ENCODE peak calls at places on chromosomes 6 and 20, in five cellular contexts. N is HCT116, C is SK-N-SH, F is PC-3, I is GM23248. S is an unnamed sample. For H3K9me2, the result is how much of the 10 kb centered on the place peaks cover.

GRCh38 chr20:41387433-41387832 is 20.8 kb upstream of the EMILIN3 start:
- DNase-seq in N (no peak), C (peak), F (no peak), I (no peak), S (peak)

GRCh38 chr20:50406610-50407136 is 103.5 kb upstream of the PTPN1 start:
- DNase-seq in N (no peak), C (no peak), F (no peak), I (no peak), S (no peak)

GRCh38 chr6:71405416-71405815 is 116.8 kb downstream of the OGFRL1 start:
- DNase-seq in N (no peak), C (no peak), F (no peak), I (no peak), S (no peak)

GRCh38 chr20:431012-431904 is 23.2 kb downstream of the RBCK1 start:
- DNase-seq in N (peak), C (peak), F (peak), I (peak), S (peak)

GRCh38 chr6:169723991-169724553 is at the start of gene PHF10:
- DNase-seq in N (no peak), C (peak), F (no peak), I (peak), S (peak)

GRCh38 chr20:48631114-48632016 is 196.4 kb downstream of the PREX1 start:
- DNase-seq in N (no peak), C (peak), F (no peak), I (peak), S (no peak)

GRCh38 chr6:169894377-169894960 is 143.0 kb downstream of the ERMARD start:
- DNase-seq in N (no peak), C (peak), F (no peak), I (no peak), S (no peak)

GRCh38 chr6:3281669-3282460 is 23.1 kb downstream of the PSMG4 start:
- DNase-seq in N (no peak), C (no peak), F (peak), I (peak), S (peak)

GRCh38 chr20:10637062-10637559 is 36.7 kb downstream of the JAG1 start:
- DNase-seq in N (no peak), C (no peak), F (no peak), I (peak), S (no peak)

GRCh38 chr6:33505544-33506330 is 51.4 kb downstream of the ZBTB9 start:
- DNase-seq in N (no peak), C (no peak), F (peak), I (no peak), S (no peak)

GRCh38 chr6:33731751-33732282 is 14.9 kb downstream of the IP6K3 start:
- DNase-seq in N (no peak), C (no peak), F (peak), I (no peak), S (no peak)

GRCh38 chr6:61809004-61809595 is 476.9 kb downstream of the KHDRBS2 start:
- DNase-seq in N (no peak), C (peak), F (peak), I (peak), S (peak)

GRCh38 chr6:3874069-3874468 is 24.9 kb downstream of the FAM50B start:
- DNase-seq in N (no peak), C (no peak), F (no peak), I (no peak), S (no peak)

GRCh38 chr20:62325172-62325905 is 22.5 kb downstream of the ADRM1 start:
- DNase-seq in N (no peak), C (no peak), F (no peak), I (no peak), S (no peak)

GRCh38 chr6:134451529-134451928 is 133.6 kb upstream of the SGK1 start:
- DNase-seq in N (no peak), C (no peak), F (no peak), I (no peak), S (peak)

GRCh38 chr20:49889943-49890650 is 25.2 kb downstream of the SPATA2 start:
- DNase-seq in N (no peak), C (no peak), F (peak), I (no peak), S (peak)

GRCh38 chr6:125985522-125985921 is 818 bp upstream of the TRMT11 start:
- DNase-seq in N (no peak), C (no peak), F (no peak), I (no peak), S (no peak)
- H3K27ac ChIP-seq in N (peak), C (no peak), F (peak), I (no peak), S (peak)

DNA sequence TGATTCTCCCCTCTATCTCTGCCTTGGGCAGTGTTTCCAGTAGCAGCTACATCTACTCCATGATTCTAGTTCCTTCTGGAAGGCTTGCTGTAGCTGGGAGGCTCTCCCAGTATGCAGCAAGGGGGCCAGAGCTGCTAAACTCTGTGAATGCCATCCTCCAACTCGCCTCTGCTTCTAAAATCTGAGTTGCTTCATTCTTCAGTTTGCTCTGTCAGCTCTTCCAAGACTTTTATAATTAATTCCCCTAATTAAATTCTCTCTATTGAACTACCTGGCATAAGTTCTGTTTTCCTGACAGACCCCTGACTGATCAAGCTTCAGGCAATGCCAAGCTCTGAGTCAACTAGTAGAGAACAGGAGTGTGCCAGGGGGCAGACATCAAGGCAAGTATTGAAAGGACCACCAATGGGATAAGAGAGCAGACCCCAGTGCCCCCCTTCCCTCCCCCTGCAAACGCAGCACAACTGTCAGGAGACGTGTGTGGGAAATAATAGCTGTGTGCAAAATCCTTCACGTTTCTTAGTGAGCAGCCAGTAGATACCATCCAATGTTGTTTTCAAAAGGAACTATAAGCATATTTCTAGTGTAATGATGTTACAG is 109.3 kb upstream of the TAB2 start:
- DNase-seq in N (no peak), C (no peak), F (no peak), I (no peak), S (no peak)
- H3K9me2 ChIP-seq in N (under half), C (under half), F (under half), I (under half), S (under half)

GRCh38 chr6:24856954-24857670 is 58.4 kb upstream of the ARMH2 start:
- DNase-seq in N (no peak), C (no peak), F (no peak), I (no peak), S (no peak)

GRCh38 chr6:24856246-24856599 is 57.5 kb upstream of the ARMH2 start:
- DNase-seq in N (no peak), C (no peak), F (no peak), I (no peak), S (no peak)

GRCh38 chr6:24859608-24860007 is 60.9 kb upstream of the ARMH2 start:
- DNase-seq in N (no peak), C (no peak), F (no peak), I (no peak), S (no peak)

GRCh38 chr6:24859132-24859531 is 60.4 kb upstream of the ARMH2 start:
- DNase-seq in N (no peak), C (no peak), F (no peak), I (no peak), S (no peak)

GRCh38 chr6:24858154-24858801 is 59.6 kb upstream of the ARMH2 start:
- DNase-seq in N (no peak), C (no peak), F (peak), I (peak), S (no peak)
- H3K27ac ChIP-seq in N (no peak), C (no peak), F (peak), I (no peak), S (no peak)

GRCh38 chr6:37005827-37006514 is 516 bp downstream of the FGD2 start:
- DNase-seq in N (no peak), C (no peak), F (no peak), I (no peak), S (no peak)
- H3K9me2 ChIP-seq in N (under half), C (under half), F (under half), I (under half), S (under half)

DNA sequence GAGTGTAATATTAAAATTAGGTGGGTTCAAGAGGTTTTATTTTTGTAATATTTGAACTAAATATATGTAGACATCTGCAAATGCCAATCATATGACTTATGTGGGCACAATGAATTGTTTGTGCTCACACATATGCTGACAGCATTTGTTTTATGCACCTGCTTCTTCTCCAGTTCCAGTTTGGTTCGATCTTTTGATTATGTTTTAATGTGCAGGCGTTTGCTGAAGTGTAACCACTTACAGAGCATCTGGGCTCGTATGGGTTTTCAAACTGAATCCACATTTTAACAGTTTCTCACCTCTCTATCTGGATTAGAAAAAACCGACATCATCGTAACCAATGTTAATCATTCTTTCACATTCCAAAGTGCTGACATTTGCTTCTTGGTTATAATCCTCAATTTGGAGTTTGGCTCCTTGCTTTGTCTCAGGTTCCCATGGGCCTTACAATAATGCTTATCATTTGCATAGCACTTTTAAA is 129.1 kb upstream of the SPACA1 start:
- DNase-seq in N (no peak), C (no peak), F (no peak), I (peak), S (peak)
- H3K27ac ChIP-seq in N (no peak), C (no peak), F (no peak), I (no peak), S (no peak)

DNA sequence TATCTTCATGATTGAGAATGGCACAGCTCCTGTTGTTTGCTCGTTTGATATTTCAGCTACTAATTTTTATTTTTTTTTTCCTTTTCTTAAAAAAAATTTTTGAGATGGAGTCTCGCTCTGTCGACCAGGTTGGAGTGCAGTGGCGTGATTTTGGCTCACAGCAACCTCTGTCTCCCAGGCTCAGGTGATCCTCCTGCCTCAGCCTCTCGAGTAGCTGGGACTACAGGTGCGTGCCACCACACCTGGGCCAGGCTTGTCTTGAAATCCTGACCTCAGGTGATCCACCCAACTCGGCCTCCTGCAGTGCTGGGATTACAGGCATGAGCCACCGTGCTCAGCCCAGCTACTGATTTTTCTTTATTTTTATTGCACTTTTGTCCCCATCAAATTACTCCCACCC is 150.2 kb upstream of the SIM1 start:
- DNase-seq in N (no peak), C (no peak), F (no peak), I (no peak), S (no peak)
- H3K9me2 ChIP-seq in N (under half), C (under half), F (under half), I (under half), S (under half)

S was measured in GM23338.